ENCODE peak calls at places on chromosomes 7 and 10, in five cellular contexts. E is heart left ventricle, Y is spleen, A is substantia nigra, T is adrenal gland. N is an unnamed sample.

GRCh38 chr7:73427902-73428696 is 5.5 kb upstream of the FZD9 start:
- DNase-seq in E (no peak), Y (peak; percentile 56), A (no peak), T (no peak), N (no peak)

GRCh38 chr7:44288811-44289340 is 36.5 kb downstream of the CAMK2B start:
- DNase-seq in E (peak; percentile 22), Y (peak; percentile 62), A (no peak), T (peak; percentile 12), N (no peak)

GRCh38 chr7:157785021-157785441 is 448.2 kb downstream of the DNAJB6 start:
- DNase-seq in E (no peak), Y (peak; percentile 72), A (peak; percentile 14), T (no peak), N (no peak)

GRCh38 chr10:96747734-96748550 is 27.6 kb upstream of the PIK3AP1 start:
- DNase-seq in E (no peak), Y (no peak), A (no peak), T (no peak), N (no peak)

GRCh38 chr10:124238367-124238766 is 145.0 kb upstream of the CHST15 start:
- DNase-seq in E (no peak), Y (no peak), A (no peak), T (no peak), N (no peak)

GRCh38 chr10:42801135-42801534 is 18.5 kb downstream of the BMS1 start:
- DNase-seq in E (no peak), Y (no peak), A (no peak), T (no peak), N (no peak)

GRCh38 chr10:71270301-71270777 is 48.7 kb upstream of the SLC29A3 start:
- DNase-seq in E (no peak), Y (no peak), A (peak; percentile 41), T (peak; percentile 71), N (no peak)

GRCh38 chr10:131732631-131733127 is 168.1 kb upstream of the PPP2R2D start:
- DNase-seq in E (no peak), Y (no peak), A (no peak), T (no peak), N (no peak)

GRCh38 chr10:129388435-129388834 is 78.6 kb upstream of the MGMT start:
- DNase-seq in E (no peak), Y (no peak), A (no peak), T (no peak), N (no peak)

GRCh38 chr10:30422981-30423654 is 10.9 kb upstream of the MAP3K8 start:
- DNase-seq in E (peak; percentile 63), Y (peak; percentile 77), A (no peak), T (peak; percentile 50), N (no peak)

GRCh38 chr7:17144313-17144712 is 154.1 kb upstream of the AHR start:
- DNase-seq in E (no peak), Y (no peak), A (no peak), T (no peak), N (no peak)

GRCh38 chr7:55171157-55171556 is 152.3 kb downstream of the EGFR start:
- DNase-seq in E (no peak), Y (no peak), A (no peak), T (no peak), N (no peak)

GRCh38 chr10:86229378-86229777 is 137.2 kb downstream of the GRID1 start:
- DNase-seq in E (no peak), Y (no peak), A (no peak), T (no peak), N (no peak)

GRCh38 chr7:2580636-2581035 is 21.9 kb downstream of the IQCE start:
- DNase-seq in E (no peak), Y (no peak), A (no peak), T (no peak), N (no peak)
- H3K27ac ChIP-seq in E (no peak overlapping the region), Y (no peak overlapping the region), A (no peak overlapping the region), T (no peak overlapping the region), N (no peak overlapping the region)

GRCh38 chr7:78746261-78746660 is 707.2 kb downstream of the MAGI2 start:
- DNase-seq in E (no peak), Y (no peak), A (no peak), T (no peak), N (no peak)

GRCh38 chr7:78752554-78752953 is 700.9 kb downstream of the MAGI2 start:
- DNase-seq in E (no peak), Y (no peak), A (no peak), T (no peak), N (no peak)

GRCh38 chr7:78751253-78751652 is 702.2 kb downstream of the MAGI2 start:
- DNase-seq in E (no peak), Y (no peak), A (no peak), T (no peak), N (no peak)

GRCh38 chr7:78747568-78747967 is 705.9 kb downstream of the MAGI2 start:
- DNase-seq in E (no peak), Y (no peak), A (no peak), T (no peak), N (no peak)

DNA sequence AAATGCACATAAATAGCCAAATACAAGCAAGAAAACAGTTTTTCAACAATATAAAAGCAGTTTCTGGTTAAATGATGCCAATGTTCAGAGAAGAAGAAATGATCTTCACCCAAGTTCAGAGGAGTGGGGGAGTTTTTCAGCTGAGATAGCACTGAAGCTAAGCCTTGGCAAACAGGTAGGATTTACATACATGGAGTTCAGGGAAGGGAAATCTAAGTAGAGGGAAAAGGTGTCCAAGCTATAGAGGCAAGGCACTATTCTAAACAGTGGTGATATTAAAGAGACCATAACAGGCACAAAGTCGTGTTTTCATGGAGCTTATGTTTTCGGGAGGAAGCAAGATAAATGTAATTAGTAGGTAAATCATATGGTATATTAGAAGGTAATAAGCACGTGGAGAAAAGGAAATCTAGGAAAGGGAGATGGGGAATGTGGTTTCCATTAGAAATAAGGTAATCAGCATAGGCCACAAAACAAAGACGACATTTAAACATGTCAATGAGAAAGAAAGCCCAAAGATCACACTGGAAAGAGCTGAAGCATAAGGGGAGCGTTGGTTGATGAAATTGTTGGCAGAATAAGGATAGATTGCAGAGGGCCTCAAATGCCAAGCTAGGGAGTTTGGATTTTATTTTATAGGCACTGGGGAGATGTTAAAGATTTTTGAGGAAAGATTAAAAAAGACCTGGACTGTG is 704.3 kb downstream of the MAGI2 start:
- DNase-seq in E (no peak), Y (no peak), A (no peak), T (no peak), N (no peak)
- H3K27ac ChIP-seq in E (no peak overlapping the region), Y (no peak overlapping the region), A (no peak overlapping the region), T (no peak overlapping the region), N (no peak overlapping the region)

GRCh38 chr7:3197567-3198212 is 103.4 kb upstream of the SDK1 start:
- DNase-seq in E (no peak), Y (peak; percentile 4), A (no peak), T (no peak), N (no peak)
- H3K27ac ChIP-seq in E (no peak overlapping the region), Y (no peak overlapping the region), A (no peak overlapping the region), T (no peak overlapping the region), N (no peak overlapping the region)

GRCh38 chr7:27107391-27107900 is 5.0 kb upstream of the HOXA2 start:
- DNase-seq in E (no peak), Y (no peak), A (no peak), T (no peak), N (no peak)
- H3K27ac ChIP-seq in E (peak overlapping the region; percentile 49), Y (peak overlapping the region; percentile 88), A (no peak overlapping the region), T (peak overlapping the region; percentile 97), N (peak overlapping the region; percentile 96)

GRCh38 chr10:23871211-23871610 is 337.7 kb upstream of the KIAA1217 start:
- DNase-seq in E (no peak), Y (no peak), A (no peak), T (no peak), N (no peak)

GRCh38 chr10:23869548-23869947 is 339.4 kb upstream of the KIAA1217 start:
- DNase-seq in E (no peak), Y (no peak), A (no peak), T (no peak), N (no peak)

GRCh38 chr10:23869996-23870395 is 338.9 kb upstream of the KIAA1217 start:
- DNase-seq in E (no peak), Y (no peak), A (no peak), T (no peak), N (no peak)

GRCh38 chr10:23868121-23868520 is 340.8 kb upstream of the KIAA1217 start:
- DNase-seq in E (no peak), Y (no peak), A (no peak), T (no peak), N (no peak)

GRCh38 chr10:23870612-23871011 is 338.3 kb upstream of the KIAA1217 start:
- DNase-seq in E (no peak), Y (no peak), A (no peak), T (no peak), N (no peak)
- H3K27ac ChIP-seq in E (no peak overlapping the region), Y (no peak overlapping the region), A (no peak overlapping the region), T (no peak overlapping the region), N (no peak overlapping the region)

GRCh38 chr10:132742167-132742836 is 43.6 kb downstream of the NKX6-2 start:
- DNase-seq in E (no peak), Y (no peak), A (no peak), T (no peak), N (no peak)

GRCh38 chr10:132738454-132739224 is 47.3 kb downstream of the NKX6-2 start:
- DNase-seq in E (no peak), Y (no peak), A (peak; percentile 69), T (no peak), N (no peak)

GRCh38 chr10:132742837-132743194 is 43.1 kb downstream of the NKX6-2 start:
- DNase-seq in E (no peak), Y (no peak), A (no peak), T (no peak), N (no peak)

GRCh38 chr10:132739225-132739613 is 46.7 kb downstream of the NKX6-2 start:
- DNase-seq in E (no peak), Y (no peak), A (no peak), T (no peak), N (no peak)

DNA sequence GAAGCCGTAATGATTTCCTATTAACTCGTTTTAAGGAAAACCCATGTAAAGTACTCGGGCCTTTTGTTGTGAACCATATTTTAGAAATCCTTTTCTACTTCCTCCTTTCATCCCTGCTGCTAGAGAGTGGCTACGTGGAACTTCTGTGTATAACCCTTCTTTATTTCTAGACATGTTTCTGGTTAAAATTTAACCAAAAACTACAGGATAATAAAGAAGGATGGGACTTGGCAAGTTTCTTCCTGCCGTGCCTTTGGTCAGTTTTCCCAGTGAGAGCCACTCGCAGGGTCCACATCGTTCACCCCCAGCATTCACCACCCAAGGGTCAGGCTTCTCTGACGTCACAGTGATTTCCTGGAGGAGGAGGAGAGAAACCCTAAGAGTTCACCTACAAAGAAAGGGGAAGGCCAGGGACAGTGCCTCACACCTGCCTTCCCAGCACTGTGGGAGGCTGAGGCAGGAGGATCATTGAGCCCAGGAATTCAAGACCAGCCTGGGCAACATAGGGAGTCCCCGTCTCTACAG is 45.3 kb downstream of the NKX6-2 start:
- DNase-seq in E (no peak), Y (no peak), A (no peak), T (no peak), N (no peak)
- H3K27ac ChIP-seq in E (no peak overlapping the region), Y (no peak overlapping the region), A (peak overlapping the region; percentile 100), T (no peak overlapping the region), N (no peak overlapping the region)

DNA sequence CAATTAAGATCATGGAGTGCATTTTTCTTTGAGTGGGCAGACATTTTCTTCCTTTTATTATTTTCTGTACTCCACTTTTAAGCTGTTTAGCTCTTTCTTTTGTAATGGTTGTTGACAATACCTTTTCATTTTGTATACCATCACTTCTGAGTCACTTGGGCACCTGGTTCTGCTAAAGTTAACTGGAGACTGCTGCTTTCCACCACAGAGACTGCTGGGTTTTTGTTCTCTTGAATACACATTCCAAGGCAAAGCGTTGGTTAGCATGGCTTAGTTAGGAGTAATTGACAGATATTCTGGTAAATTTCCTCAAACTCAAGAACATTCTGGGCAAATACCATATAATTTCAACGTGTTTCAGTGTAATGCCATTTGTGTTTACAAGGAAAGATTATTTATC is 541.9 kb upstream of the CELF2 start:
- DNase-seq in E (no peak), Y (no peak), A (no peak), T (no peak), N (no peak)
- H3K27ac ChIP-seq in E (no peak overlapping the region), Y (no peak overlapping the region), A (no peak overlapping the region), T (no peak overlapping the region), N (no peak overlapping the region)

GRCh38 chr10:397321-398068 is 262.2 kb downstream of the ZMYND11 start:
- DNase-seq in E (no peak), Y (no peak), A (no peak), T (no peak), N (no peak)
- H3K27ac ChIP-seq in E (no peak overlapping the region), Y (no peak overlapping the region), A (no peak overlapping the region), T (no peak overlapping the region), N (no peak overlapping the region)